ENCODE peak calls at places on chromosomes 5 and 9, in four cellular contexts. F is dorsolateral prefrontal cortex, Y is adipocyte, G is SW 1271. I is an unnamed sample.

GRCh38 chr5:76855961-76856360 is 6.1 kb downstream of the S100Z start:
- DNase-seq in Y (no peak), F (no peak), G (no peak), I (no peak)

GRCh38 chr5:19795218-19795617 is 192.8 kb downstream of the CDH18 start:
- DNase-seq in Y (peak), G (peak), F (no peak), I (no peak)

GRCh38 chr9:131266301-131267229 is 9.7 kb downstream of the FAM78A start:
- DNase-seq in Y (no peak), G (no peak), F (no peak), I (no peak)

GRCh38 chr9:115694014-115694413 is 459.6 kb upstream of the PAPPA start:
- DNase-seq in G (peak), F (no peak), Y (peak), I (no peak)

GRCh38 chr9:75001719-75002421 is 26.2 kb downstream of the CARNMT1 start:
- DNase-seq in F (no peak), Y (peak), G (peak), I (peak)

GRCh38 chr9:101465330-101465915 is 29.8 kb upstream of the ALDOB start:
- DNase-seq in Y (peak), G (peak), F (no peak), I (peak)

GRCh38 chr5:75668988-75669760 is 48.1 kb downstream of the POC5 start:
- DNase-seq in G (no peak), F (no peak), Y (no peak), I (no peak)

GRCh38 chr9:133666387-133666786 is 30.2 kb downstream of the DBH start:
- DNase-seq in Y (no peak), F (no peak), G (no peak), I (no peak)

GRCh38 chr9:95425910-95426551 is 90.7 kb downstream of the PTCH1 start:
- DNase-seq in F (no peak), Y (peak), G (peak), I (peak)

GRCh38 chr5:107370569-107370968 is 300.2 kb downstream of the EFNA5 start:
- DNase-seq in F (no peak), Y (no peak), G (no peak), I (no peak)

GRCh38 chr5:31194892-31195291 is 1.4 kb downstream of the CDH6 start:
- DNase-seq in F (no peak), Y (peak), G (no peak), I (peak)

GRCh38 chr5:143074414-143074996 is 304.3 kb downstream of the ARHGAP26 start:
- DNase-seq in G (no peak), Y (no peak), F (no peak), I (no peak)